ENCODE peak calls at places on chromosomes 5 and 9, in ten cellular contexts. One of them, this sample, is unnamed.
A peak's percentile ranks its signal among the peaks of the same experiment; 100 is the strongest.

GRCh38 chr9:16310288-16311145 is 560.0 kb downstream of the BNC2 start:
- DNase-seq in endothelial cell of umbilical vein: no peak
- DNase-seq in right cardiac atrium: peak; percentile 72
- DNase-seq in OCI-LY7: no peak
- DNase-seq in aorta: no peak
- DNase-seq in CD4-positive, alpha-beta T cell: no peak
- DNase-seq in transverse colon: no peak
- DNase-seq in Peyer's patch: no peak
- DNase-seq in trophoblast cell: no peak
- DNase-seq in adrenal gland: no peak
- DNase-seq in this sample: no peak

GRCh38 chr9:87657190-87657589 is 68.7 kb upstream of the CTSL start:
- DNase-seq in endothelial cell of umbilical vein: peak; percentile 57
- DNase-seq in aorta: no peak
- DNase-seq in Peyer's patch: no peak
- DNase-seq in transverse colon: no peak
- DNase-seq in trophoblast cell: no peak
- DNase-seq in adrenal gland: peak; percentile 47
- DNase-seq in CD4-positive, alpha-beta T cell: no peak
- DNase-seq in OCI-LY7: no peak
- DNase-seq in right cardiac atrium: no peak
- DNase-seq in this sample: no peak

GRCh38 chr5:177997319-177997670 is 1.3 kb upstream of the PROP1 start:
- DNase-seq in transverse colon: no peak
- DNase-seq in aorta: no peak
- DNase-seq in trophoblast cell: no peak
- DNase-seq in OCI-LY7: no peak
- DNase-seq in endothelial cell of umbilical vein: no peak
- DNase-seq in adrenal gland: no peak
- DNase-seq in right cardiac atrium: no peak
- DNase-seq in CD4-positive, alpha-beta T cell: no peak
- DNase-seq in Peyer's patch: no peak
- DNase-seq in this sample: peak; percentile 35

GRCh38 chr5:33513786-33514185 is 73.0 kb downstream of the TARS1 start:
- DNase-seq in Peyer's patch: no peak
- DNase-seq in aorta: peak; percentile 90
- DNase-seq in adrenal gland: no peak
- DNase-seq in transverse colon: no peak
- DNase-seq in trophoblast cell: no peak
- DNase-seq in endothelial cell of umbilical vein: no peak
- DNase-seq in right cardiac atrium: no peak
- DNase-seq in OCI-LY7: no peak
- DNase-seq in CD4-positive, alpha-beta T cell: no peak
- DNase-seq in this sample: no peak

GRCh38 chr9:91898451-91899433 is 51.3 kb downstream of the ROR2 start:
- DNase-seq in endothelial cell of umbilical vein: no peak
- DNase-seq in transverse colon: peak; percentile 37
- DNase-seq in OCI-LY7: no peak
- DNase-seq in trophoblast cell: peak; percentile 16
- DNase-seq in right cardiac atrium: peak; percentile 51
- DNase-seq in adrenal gland: peak; percentile 87
- DNase-seq in CD4-positive, alpha-beta T cell: no peak
- DNase-seq in aorta: no peak
- DNase-seq in Peyer's patch: no peak
- DNase-seq in this sample: peak; percentile 42

GRCh38 chr5:93874491-93874890 is 133.1 kb upstream of the POU5F2 start:
- DNase-seq in endothelial cell of umbilical vein: no peak
- DNase-seq in CD4-positive, alpha-beta T cell: no peak
- DNase-seq in trophoblast cell: no peak
- DNase-seq in right cardiac atrium: no peak
- DNase-seq in OCI-LY7: no peak
- DNase-seq in Peyer's patch: no peak
- DNase-seq in adrenal gland: no peak
- DNase-seq in transverse colon: no peak
- DNase-seq in aorta: no peak
- DNase-seq in this sample: no peak

GRCh38 chr9:21970001-21970799 is 24.0 kb downstream of the CDKN2A start:
- DNase-seq in CD4-positive, alpha-beta T cell: peak; percentile 2
- DNase-seq in trophoblast cell: no peak
- DNase-seq in Peyer's patch: no peak
- DNase-seq in transverse colon: no peak
- DNase-seq in OCI-LY7: no peak
- DNase-seq in aorta: no peak
- DNase-seq in right cardiac atrium: no peak
- DNase-seq in endothelial cell of umbilical vein: no peak
- DNase-seq in adrenal gland: no peak
- DNase-seq in this sample: peak; percentile 38

GRCh38 chr5:61965074-61965473 is 340.9 kb upstream of the KIF2A start:
- DNase-seq in trophoblast cell: peak; percentile 1
- DNase-seq in endothelial cell of umbilical vein: peak; percentile 5
- DNase-seq in aorta: no peak
- DNase-seq in Peyer's patch: no peak
- DNase-seq in CD4-positive, alpha-beta T cell: no peak
- DNase-seq in OCI-LY7: no peak
- DNase-seq in transverse colon: no peak
- DNase-seq in right cardiac atrium: no peak
- DNase-seq in adrenal gland: peak; percentile 38
- DNase-seq in this sample: no peak

DNA sequence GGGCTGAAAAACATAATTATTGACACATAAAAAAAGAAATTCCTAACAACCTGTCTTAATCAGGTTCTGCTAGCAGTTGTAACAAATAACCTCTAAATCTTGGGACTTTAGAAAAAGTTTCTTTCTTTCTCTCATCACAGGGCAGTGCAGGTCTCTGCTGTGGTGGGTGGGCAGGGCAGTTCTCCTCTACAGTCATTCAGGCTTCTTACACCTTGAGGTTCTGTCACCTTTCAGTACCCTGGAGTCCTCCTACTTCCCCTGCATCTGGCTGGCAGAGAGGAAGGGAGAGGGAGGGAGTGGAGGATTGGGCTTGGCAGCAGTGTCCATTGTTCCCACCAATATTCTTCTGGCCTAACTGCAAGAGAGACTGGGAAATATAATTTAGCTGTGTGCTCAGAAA is 112.2 kb upstream of the ANKRD55 start:
- DNase-seq in CD4-positive, alpha-beta T cell: no peak
- DNase-seq in trophoblast cell: no peak
- DNase-seq in endothelial cell of umbilical vein: peak; percentile 23
- DNase-seq in Peyer's patch: no peak
- DNase-seq in right cardiac atrium: no peak
- DNase-seq in adrenal gland: no peak
- DNase-seq in transverse colon: no peak
- DNase-seq in OCI-LY7: no peak
- DNase-seq in aorta: no peak
- DNase-seq in this sample: no peak
- H3K27ac ChIP-seq in CD4-positive, alpha-beta T cell: no peak overlapping the region
- H3K27ac ChIP-seq in trophoblast cell: no peak overlapping the region
- H3K27ac ChIP-seq in endothelial cell of umbilical vein: no peak overlapping the region
- H3K27ac ChIP-seq in Peyer's patch: no peak overlapping the region
- H3K27ac ChIP-seq in right cardiac atrium: no peak overlapping the region
- H3K27ac ChIP-seq in adrenal gland: no peak overlapping the region
- H3K27ac ChIP-seq in transverse colon: no peak overlapping the region
- H3K27ac ChIP-seq in OCI-LY7: no peak overlapping the region
- H3K27ac ChIP-seq in aorta: no peak overlapping the region
- H3K27ac ChIP-seq in this sample: peak overlapping the region; percentile 49

GRCh38 chr5:14417792-14418765 is 163.5 kb upstream of the OTULINL start:
- DNase-seq in OCI-LY7: no peak
- DNase-seq in right cardiac atrium: no peak
- DNase-seq in Peyer's patch: no peak
- DNase-seq in adrenal gland: no peak
- DNase-seq in transverse colon: no peak
- DNase-seq in aorta: no peak
- DNase-seq in endothelial cell of umbilical vein: no peak
- DNase-seq in trophoblast cell: no peak
- DNase-seq in CD4-positive, alpha-beta T cell: no peak
- DNase-seq in this sample: no peak

GRCh38 chr5:14417232-14417730 is 164.3 kb upstream of the OTULINL start:
- DNase-seq in CD4-positive, alpha-beta T cell: no peak
- DNase-seq in OCI-LY7: no peak
- DNase-seq in endothelial cell of umbilical vein: no peak
- DNase-seq in aorta: no peak
- DNase-seq in adrenal gland: no peak
- DNase-seq in transverse colon: no peak
- DNase-seq in Peyer's patch: no peak
- DNase-seq in right cardiac atrium: peak; percentile 76
- DNase-seq in trophoblast cell: no peak
- DNase-seq in this sample: no peak

GRCh38 chr5:14420136-14420808 is 161.3 kb upstream of the OTULINL start:
- DNase-seq in CD4-positive, alpha-beta T cell: no peak
- DNase-seq in trophoblast cell: no peak
- DNase-seq in endothelial cell of umbilical vein: no peak
- DNase-seq in aorta: no peak
- DNase-seq in Peyer's patch: no peak
- DNase-seq in transverse colon: no peak
- DNase-seq in right cardiac atrium: no peak
- DNase-seq in OCI-LY7: no peak
- DNase-seq in adrenal gland: no peak
- DNase-seq in this sample: no peak

GRCh38 chr5:14421851-14422250 is 159.7 kb upstream of the OTULINL start:
- DNase-seq in right cardiac atrium: no peak
- DNase-seq in endothelial cell of umbilical vein: no peak
- DNase-seq in transverse colon: no peak
- DNase-seq in trophoblast cell: no peak
- DNase-seq in CD4-positive, alpha-beta T cell: no peak
- DNase-seq in aorta: no peak
- DNase-seq in adrenal gland: no peak
- DNase-seq in Peyer's patch: no peak
- DNase-seq in OCI-LY7: no peak
- DNase-seq in this sample: no peak

GRCh38 chr5:14419686-14420085 is 161.9 kb upstream of the OTULINL start:
- DNase-seq in trophoblast cell: no peak
- DNase-seq in adrenal gland: no peak
- DNase-seq in transverse colon: no peak
- DNase-seq in aorta: no peak
- DNase-seq in Peyer's patch: no peak
- DNase-seq in right cardiac atrium: no peak
- DNase-seq in OCI-LY7: no peak
- DNase-seq in endothelial cell of umbilical vein: no peak
- DNase-seq in CD4-positive, alpha-beta T cell: no peak
- DNase-seq in this sample: no peak
- H3K27ac ChIP-seq in trophoblast cell: no peak overlapping the region
- H3K27ac ChIP-seq in adrenal gland: no peak overlapping the region
- H3K27ac ChIP-seq in transverse colon: no peak overlapping the region
- H3K27ac ChIP-seq in aorta: no peak overlapping the region
- H3K27ac ChIP-seq in Peyer's patch: no peak overlapping the region
- H3K27ac ChIP-seq in right cardiac atrium: no peak overlapping the region
- H3K27ac ChIP-seq in OCI-LY7: no peak overlapping the region
- H3K27ac ChIP-seq in endothelial cell of umbilical vein: no peak overlapping the region
- H3K27ac ChIP-seq in CD4-positive, alpha-beta T cell: no peak overlapping the region
- H3K27ac ChIP-seq in this sample: no peak overlapping the region

DNA sequence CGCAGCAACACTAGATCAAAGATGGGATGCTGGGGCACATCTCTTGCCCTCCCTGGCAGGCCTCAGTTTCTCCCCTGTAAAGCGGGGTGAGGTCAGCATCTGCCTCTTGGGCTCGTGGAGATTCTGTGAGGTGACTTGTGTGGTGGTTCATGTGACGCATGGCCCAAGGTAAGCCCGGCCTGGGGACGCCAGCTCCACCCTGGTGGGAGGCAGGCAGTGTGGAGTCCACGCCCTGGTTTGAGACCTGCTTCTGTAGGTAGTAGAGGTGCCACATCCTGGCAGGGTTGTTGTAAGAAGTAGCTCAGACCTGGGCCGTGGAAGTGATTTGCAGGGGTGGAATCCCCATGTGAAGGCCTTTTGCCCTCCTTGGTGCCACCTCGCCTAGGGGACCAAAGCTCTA is 101.5 kb downstream of the DAB2IP start:
- DNase-seq in OCI-LY7: no peak
- DNase-seq in right cardiac atrium: no peak
- DNase-seq in adrenal gland: no peak
- DNase-seq in Peyer's patch: no peak
- DNase-seq in aorta: no peak
- DNase-seq in transverse colon: no peak
- DNase-seq in endothelial cell of umbilical vein: no peak
- DNase-seq in trophoblast cell: no peak
- DNase-seq in CD4-positive, alpha-beta T cell: no peak
- DNase-seq in this sample: no peak
- H3K27ac ChIP-seq in OCI-LY7: no peak overlapping the region
- H3K27ac ChIP-seq in right cardiac atrium: no peak overlapping the region
- H3K27ac ChIP-seq in adrenal gland: no peak overlapping the region
- H3K27ac ChIP-seq in Peyer's patch: no peak overlapping the region
- H3K27ac ChIP-seq in aorta: peak overlapping the region; percentile 43
- H3K27ac ChIP-seq in transverse colon: peak overlapping the region; percentile 24
- H3K27ac ChIP-seq in endothelial cell of umbilical vein: no peak overlapping the region
- H3K27ac ChIP-seq in trophoblast cell: no peak overlapping the region
- H3K27ac ChIP-seq in CD4-positive, alpha-beta T cell: no peak overlapping the region
- H3K27ac ChIP-seq in this sample: no peak overlapping the region

DNA sequence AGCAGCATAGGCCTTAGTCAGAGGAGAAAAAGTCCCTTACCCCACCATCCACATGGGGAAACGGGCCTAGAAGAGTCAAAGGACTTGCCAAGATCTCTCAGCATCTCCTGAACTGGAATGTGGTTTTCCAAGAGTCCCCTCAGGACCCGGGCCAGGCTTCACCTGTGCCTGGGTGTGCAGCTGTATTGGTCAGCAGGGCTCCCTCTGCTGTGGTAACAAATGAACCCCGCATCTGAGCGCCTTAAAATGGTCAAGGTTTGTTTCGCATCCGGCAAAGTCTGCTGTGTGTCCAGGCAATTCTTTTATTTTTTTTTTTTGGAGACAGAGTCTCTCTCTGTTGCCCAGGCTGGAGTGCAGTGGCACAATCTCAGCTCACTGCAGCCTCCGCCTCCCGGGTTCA is 168.0 kb upstream of the IER5L start:
- DNase-seq in endothelial cell of umbilical vein: no peak
- DNase-seq in OCI-LY7: no peak
- DNase-seq in adrenal gland: no peak
- DNase-seq in CD4-positive, alpha-beta T cell: no peak
- DNase-seq in trophoblast cell: no peak
- DNase-seq in right cardiac atrium: no peak
- DNase-seq in transverse colon: no peak
- DNase-seq in Peyer's patch: no peak
- DNase-seq in aorta: no peak
- DNase-seq in this sample: no peak
- H3K27ac ChIP-seq in endothelial cell of umbilical vein: no peak overlapping the region
- H3K27ac ChIP-seq in OCI-LY7: no peak overlapping the region
- H3K27ac ChIP-seq in adrenal gland: no peak overlapping the region
- H3K27ac ChIP-seq in CD4-positive, alpha-beta T cell: no peak overlapping the region
- H3K27ac ChIP-seq in trophoblast cell: no peak overlapping the region
- H3K27ac ChIP-seq in right cardiac atrium: no peak overlapping the region
- H3K27ac ChIP-seq in transverse colon: no peak overlapping the region
- H3K27ac ChIP-seq in Peyer's patch: no peak overlapping the region
- H3K27ac ChIP-seq in aorta: no peak overlapping the region
- H3K27ac ChIP-seq in this sample: no peak overlapping the region

This sample was measured in Karpas-422.